ENCODE peak calls at places on chromosomes 7 and 10, in four cellular contexts. F, N, D and W are unnamed samples.
A peak's percentile ranks its signal among the peaks of the same experiment; 100 is the strongest.

GRCh38 chr7:32072397-32072796 is 2.2 kb upstream of the PDE1C start:
- DNase-seq in D (no peak), N (no peak), F (no peak), W (no peak)

GRCh38 chr10:48238826-48239520 is 35.5 kb downstream of the FRMPD2 start:
- DNase-seq in F (no peak), D (no peak), N (no peak), W (no peak)

GRCh38 chr7:133354546-133355324 is 101.9 kb downstream of the EXOC4 start:
- DNase-seq in D (no peak), F (peak; percentile 70), N (no peak), W (no peak)

GRCh38 chr10:78868861-78869260 is 199.9 kb upstream of the ZMIZ1 start:
- DNase-seq in D (no peak), F (no peak), N (no peak), W (no peak)

GRCh38 chr10:70928140-70928539 is 39.8 kb upstream of the PCBD1 start:
- DNase-seq in F (peak; percentile 9), N (no peak), D (no peak), W (no peak)

GRCh38 chr7:29194206-29194593 is 375 bp upstream of the CHN2 start:
- DNase-seq in N (no peak), D (peak; percentile 77), F (no peak), W (no peak)

GRCh38 chr7:51324206-51324884 is 7.7 kb upstream of the COBL start:
- DNase-seq in D (peak; percentile 46), N (no peak), F (no peak), W (no peak)

GRCh38 chr7:157712666-157713235 is 375.9 kb downstream of the DNAJB6 start:
- DNase-seq in F (no peak), D (peak; percentile 32), N (no peak), W (no peak)

GRCh38 chr10:97915761-97916160 is 66.1 kb downstream of the GOLGA7B start:
- DNase-seq in N (no peak), F (no peak), D (no peak), W (no peak)

DNA sequence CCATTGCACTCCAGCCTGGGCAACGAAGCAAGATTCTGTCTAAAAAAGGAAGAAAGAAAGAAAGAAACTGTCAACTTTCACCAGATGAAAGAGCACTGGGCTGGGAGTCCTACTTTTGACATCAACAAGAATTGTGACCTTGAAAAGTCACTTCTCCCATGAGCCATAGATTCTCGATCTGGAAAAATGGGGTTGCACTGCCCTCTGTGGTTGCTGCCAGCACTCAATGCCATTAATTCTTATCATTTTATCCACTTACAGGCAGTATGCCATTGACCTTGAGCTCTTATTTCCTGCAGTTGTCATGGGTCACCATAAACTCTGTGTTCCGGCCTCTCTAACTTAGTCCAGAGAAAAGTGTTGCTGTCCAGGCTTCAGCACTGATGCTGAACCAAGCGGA is 137.2 kb downstream of the NOC3L start:
- DNase-seq in N (no peak), F (peak; percentile 32), D (peak; percentile 69), W (no peak)
- TF ChIP-seq CTCF in N (no peak), F (peak; percentile 32), D (peak; percentile 69), W (no peak)

DNA sequence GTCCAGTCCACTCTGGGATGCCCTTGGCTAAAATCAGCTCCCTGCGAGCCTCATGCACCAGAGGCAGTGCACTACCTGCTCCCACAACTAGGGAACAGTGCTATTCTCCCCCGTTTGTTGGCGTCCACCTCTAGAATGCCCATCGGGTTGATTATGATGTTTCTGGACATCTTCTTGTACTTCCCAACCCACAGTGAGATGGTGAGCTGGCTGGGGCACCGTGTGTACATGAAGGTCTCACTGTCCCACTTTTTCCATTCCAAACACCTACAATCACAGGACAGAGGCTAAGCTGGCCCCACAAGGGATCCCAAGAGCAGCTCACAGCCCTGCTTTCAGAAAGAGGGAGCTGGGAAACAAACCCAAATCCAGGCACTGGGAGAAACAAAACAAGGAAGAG is 126.2 kb upstream of the ZNF92 start:
- DNase-seq in D (no peak), F (no peak), N (no peak), W (no peak)
- TF ChIP-seq CTCF in D (peak; percentile 24), F (no peak), N (no peak), W (no peak)

DNA sequence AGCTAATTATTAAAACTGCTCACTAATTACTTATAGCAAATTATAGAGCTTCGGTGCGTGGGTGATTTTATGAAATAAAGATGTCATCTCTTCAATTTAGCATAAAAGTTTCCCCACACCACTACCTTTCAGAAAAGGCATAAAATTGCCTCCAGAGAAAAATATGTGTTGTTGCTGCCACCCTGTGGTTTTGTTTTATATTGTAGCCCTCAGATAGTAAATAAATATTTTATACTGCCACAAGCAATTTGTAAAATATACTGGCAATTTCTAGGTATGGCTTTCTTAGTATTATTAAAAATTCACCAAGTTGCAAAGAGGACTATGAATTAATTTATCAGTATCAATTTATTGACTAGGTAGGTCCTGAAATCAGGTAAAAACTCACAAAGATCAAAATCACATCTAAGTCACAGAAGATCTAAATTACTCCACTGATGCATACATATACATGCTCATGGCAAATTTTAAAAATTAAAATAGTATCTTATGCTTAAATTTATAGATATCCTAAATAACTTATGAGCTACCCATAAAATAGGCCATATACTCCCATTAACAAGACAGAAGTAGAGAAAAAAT is 26.5 kb downstream of the ASNS start:
- DNase-seq in N (no peak), D (no peak), F (peak; percentile 48), W (peak; percentile 39)
- TF ChIP-seq CTCF in N (peak; percentile 37), D (peak; percentile 73), F (peak; percentile 48), W (peak; percentile 61)

GRCh38 chr10:85997544-85997943 is 369.1 kb downstream of the GRID1 start:
- DNase-seq in N (no peak), F (no peak), D (no peak), W (no peak)

GRCh38 chr10:85993140-85993539 is 373.5 kb downstream of the GRID1 start:
- DNase-seq in F (no peak), D (no peak), N (no peak), W (no peak)

GRCh38 chr10:85993840-85994507 is 372.6 kb downstream of the GRID1 start:
- DNase-seq in N (no peak), F (no peak), D (no peak), W (no peak)

GRCh38 chr10:85992324-85992723 is 374.3 kb downstream of the GRID1 start:
- DNase-seq in D (no peak), N (no peak), F (no peak), W (no peak)

DNA sequence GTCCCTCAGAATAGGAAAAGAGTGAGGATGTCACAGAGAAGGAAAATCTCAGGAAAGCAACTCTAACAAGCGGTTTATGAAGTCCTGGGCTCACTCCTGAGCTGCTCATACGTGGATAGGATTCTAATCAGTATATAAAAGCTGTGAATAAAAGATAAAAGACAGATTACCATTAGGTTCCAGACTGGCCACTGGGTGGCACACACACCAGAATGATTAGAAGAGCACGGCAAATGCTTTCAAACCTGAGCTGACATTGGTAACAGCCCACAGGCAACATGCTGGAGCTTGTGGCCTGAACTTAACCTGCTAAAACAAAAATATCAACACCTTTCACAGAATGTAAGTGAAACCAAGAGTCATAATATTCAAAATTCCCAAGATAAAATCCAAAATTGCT is 370.8 kb downstream of the GRID1 start:
- DNase-seq in D (peak; percentile 61), N (no peak), F (no peak), W (peak; percentile 51)
- TF ChIP-seq CTCF in D (peak; percentile 77), N (peak; percentile 38), F (no peak), W (no peak)

DNA sequence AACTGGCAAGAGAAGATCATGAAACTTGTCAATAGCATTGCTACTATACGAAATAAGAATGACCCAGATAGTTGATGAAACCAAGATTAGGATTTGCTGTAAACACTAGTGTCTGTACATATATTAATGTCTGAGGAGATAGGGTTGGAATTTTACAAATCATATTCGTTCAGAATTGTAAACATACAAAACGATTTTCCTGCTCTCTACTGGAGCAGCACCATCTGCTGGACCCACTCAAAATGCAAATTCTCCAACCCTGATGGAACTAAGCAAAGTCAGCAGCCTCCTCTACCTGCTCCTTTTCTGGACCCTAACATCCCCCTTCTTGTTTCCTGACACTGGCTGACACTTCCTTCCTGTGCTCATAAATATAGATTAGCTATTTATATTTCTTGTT is 29.4 kb upstream of the SGMS1 start:
- DNase-seq in N (no peak), D (no peak), F (peak; percentile 60), W (peak; percentile 24)
- TF ChIP-seq CTCF in N (peak; percentile 43), D (peak; percentile 57), F (peak; percentile 79), W (peak; percentile 33)

DNA sequence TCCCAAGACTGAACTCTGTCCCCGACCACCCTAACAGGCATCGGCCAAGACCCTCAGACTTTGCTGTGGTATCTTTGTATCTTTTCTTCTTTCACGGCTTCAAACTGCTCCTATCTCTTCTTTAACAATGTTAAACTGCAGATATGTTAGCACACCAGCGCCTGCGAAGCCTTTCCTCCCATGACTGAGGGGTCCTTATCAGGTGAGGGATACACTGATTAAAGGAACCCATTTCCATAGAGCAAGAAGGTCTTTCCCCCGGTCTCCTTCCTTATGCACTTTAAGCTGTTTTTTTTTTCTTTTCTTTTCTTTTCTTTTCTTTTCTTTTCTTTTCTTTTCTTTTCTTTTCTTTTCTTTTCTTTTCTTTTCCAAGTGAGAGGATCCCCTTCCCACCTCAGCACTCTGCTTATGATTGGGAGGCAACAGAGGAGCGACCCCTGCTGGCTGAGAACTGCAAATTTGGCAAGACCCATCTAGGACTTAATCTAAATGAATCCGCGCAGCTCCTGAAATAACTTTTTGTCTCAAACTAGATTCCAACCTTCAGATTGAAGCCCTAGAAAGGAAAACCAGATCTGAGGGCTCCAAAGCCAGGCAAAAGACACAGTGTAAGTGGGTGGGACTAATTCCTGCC is 109.9 kb downstream of the ITGB8 start:
- DNase-seq in N (peak; percentile 19), F (peak; percentile 32), D (peak; percentile 89), W (peak; percentile 35)
- TF ChIP-seq CTCF in N (peak; percentile 31), F (peak; percentile 44), D (peak; percentile 87), W (peak; percentile 36)

DNA sequence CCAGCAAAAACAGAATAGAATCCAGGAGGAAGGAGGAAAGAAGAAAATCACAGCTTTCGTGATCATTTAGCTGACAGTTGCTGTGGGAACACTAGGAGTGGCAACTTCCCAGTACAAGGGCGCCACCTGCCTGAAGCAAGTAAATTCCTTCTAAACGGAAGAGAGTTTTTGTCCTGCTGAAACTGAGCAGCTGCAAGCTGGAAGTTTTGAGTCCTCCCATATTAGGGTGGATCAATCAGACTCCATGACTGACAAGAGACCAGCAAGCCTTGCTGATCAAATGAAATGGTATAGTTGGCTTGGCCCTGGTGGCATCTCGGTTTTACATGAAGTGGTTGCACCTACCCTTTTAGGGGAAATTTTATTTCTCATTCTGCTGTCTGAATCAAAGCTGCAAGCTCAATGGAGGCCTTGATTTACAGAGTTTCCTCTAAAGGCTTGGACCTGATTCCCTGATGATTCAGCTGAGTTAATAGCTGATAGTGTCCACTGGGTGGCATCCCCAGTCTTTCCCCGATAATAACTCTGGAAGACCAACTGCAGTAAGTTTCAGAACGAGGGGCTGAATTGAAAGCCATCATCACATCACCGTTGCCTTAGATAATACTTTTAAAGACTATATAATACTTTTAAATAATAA is 299.6 kb downstream of the HGF start:
- DNase-seq in F (peak; percentile 83), D (peak; percentile 81), N (peak; percentile 20), W (peak; percentile 45)
- TF ChIP-seq CTCF in F (peak; percentile 82), D (peak; percentile 78), N (peak; percentile 58), W (peak; percentile 56)

DNA sequence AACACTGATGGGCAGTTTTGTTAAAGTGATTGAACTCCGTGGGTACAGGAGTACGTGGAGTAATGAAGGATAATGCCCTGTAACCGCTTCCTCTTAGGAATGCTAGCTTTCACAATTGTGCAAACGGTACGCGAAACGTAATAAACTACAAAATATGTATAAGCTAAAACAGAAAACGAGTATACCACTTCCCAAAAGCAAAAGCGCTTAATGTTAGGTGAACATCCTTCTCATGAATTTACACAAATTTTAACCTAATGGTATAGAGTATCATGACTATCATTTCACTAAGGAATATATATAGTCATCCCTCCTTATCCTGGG is 395 bp upstream of the ZNF25 start:
- DNase-seq in F (no peak), N (no peak), D (no peak), W (no peak)
- TF ChIP-seq CTCF in F (no peak), N (no peak), D (peak; percentile 6), W (peak; percentile 8)